ENCODE peak calls at places on chromosomes 12 and 14, in four cellular contexts. M is effector memory CD4-positive, alpha-beta T cell; D is AG04450; B is mucosa of descending colon. F is an unnamed sample.

GRCh38 chr12:32084753-32085152 is 21.9 kb upstream of the BICD1 start:
- DNase-seq in D (no peak), B (no peak), M (no peak), F (no peak)

GRCh38 chr14:87268997-87269396 is 724.0 kb downstream of the GALC start:
- DNase-seq in M (no peak), B (no peak), D (no peak), F (no peak)

GRCh38 chr12:41998451-41998850 is 146.2 kb downstream of the GXYLT1 start:
- DNase-seq in M (no peak), B (no peak), D (no peak), F (no peak)

GRCh38 chr14:26255213-26255612 is 342.6 kb downstream of the NOVA1 start:
- DNase-seq in B (no peak), D (no peak), M (no peak), F (no peak)

GRCh38 chr12:132560421-132560830 is 50.0 kb downstream of the LRCOL1 start:
- DNase-seq in D (no peak), M (no peak), B (no peak), F (no peak)

GRCh38 chr12:6018265-6018664 is 73.2 kb upstream of the ANO2 start:
- DNase-seq in D (no peak), B (no peak), M (no peak), F (no peak)

GRCh38 chr12:10722502-10722904 is 620 bp downstream of the YBX3 start:
- DNase-seq in B (peak), D (peak), M (no peak), F (no peak)

GRCh38 chr12:128637616-128638606 is 185.8 kb downstream of the SLC15A4 start:
- DNase-seq in D (no peak), B (no peak), M (no peak), F (no peak)

GRCh38 chr12:123094349-123095073 is 56.4 kb downstream of the PITPNM2 start:
- DNase-seq in D (peak), B (no peak), M (no peak), F (peak)

GRCh38 chr12:10672231-10672868 is 1.5 kb downstream of the STYK1 start:
- DNase-seq in D (no peak), B (peak), M (no peak), F (no peak)

GRCh38 chr12:101564912-101565311 is 29.9 kb upstream of the MYBPC1 start:
- DNase-seq in M (no peak), D (no peak), B (no peak), F (no peak)

GRCh38 chr14:60514378-60515243 is 5.7 kb downstream of the SIX6 start:
- DNase-seq in D (no peak), B (no peak), M (no peak), F (peak)

GRCh38 chr14:68666899-68667298 is 126.0 kb downstream of the ZFP36L1 start:
- DNase-seq in M (no peak), B (no peak), D (no peak), F (no peak)

GRCh38 chr14:71651228-71651627 is 281.0 kb upstream of the RGS6 start:
- DNase-seq in B (no peak), M (no peak), D (peak), F (no peak)

GRCh38 chr14:24430682-24431568 is 1.2 kb downstream of the KHNYN start:
- DNase-seq in B (peak), M (peak), D (no peak), F (no peak)

GRCh38 chr12:88179436-88180014 is 37.4 kb downstream of the TMTC3 start:
- DNase-seq in D (no peak), M (no peak), B (no peak), F (no peak)

GRCh38 chr12:115375188-115375991 is 691.4 kb upstream of the TBX3 start:
- DNase-seq in B (no peak), M (no peak), D (no peak), F (no peak)

GRCh38 chr12:71955946-71956345 is 17.3 kb downstream of the TPH2 start:
- DNase-seq in B (no peak), M (no peak), D (peak), F (no peak)

GRCh38 chr14:94571950-94572349 is 9.3 kb upstream of the SERPINA5 start:
- DNase-seq in M (no peak), D (no peak), B (no peak), F (no peak)

GRCh38 chr14:103232338-103232808 is 101.7 kb upstream of the EIF5 start:
- DNase-seq in B (peak), M (no peak), D (no peak), F (no peak)

GRCh38 chr14:91509083-91509877 is 830 bp downstream of the PPP4R3A start:
- DNase-seq in M (peak), D (no peak), B (peak), F (no peak)

GRCh38 chr12:7374423-7375144 is 69.4 kb downstream of the CD163L1 start:
- DNase-seq in D (no peak), B (no peak), M (no peak), F (peak)

GRCh38 chr12:38689704-38690103 is 215.7 kb downstream of the CPNE8 start:
- DNase-seq in B (no peak), D (no peak), M (no peak), F (no peak)

GRCh38 chr12:106918746-106919145 is 37.0 kb upstream of the TMEM263 start:
- DNase-seq in B (no peak), M (no peak), D (no peak), F (no peak)

GRCh38 chr12:113226696-113227095 is 5.4 kb downstream of the TPCN1 start:
- DNase-seq in B (no peak), D (no peak), M (no peak), F (no peak)

GRCh38 chr12:118983147-118983824 is 1.9 kb downstream of the SRRM4 start:
- DNase-seq in M (no peak), D (no peak), B (no peak), F (no peak)

GRCh38 chr12:15728118-15728598 is 61.0 kb downstream of the EPS8 start:
- DNase-seq in M (no peak), B (no peak), D (peak), F (no peak)

GRCh38 chr12:18267427-18267826 is 6.1 kb downstream of the PIK3C2G start:
- DNase-seq in B (no peak), M (no peak), D (no peak), F (no peak)

GRCh38 chr12:18261906-18262305 is 588 bp downstream of the PIK3C2G start:
- DNase-seq in B (no peak), D (no peak), M (no peak), F (no peak)

GRCh38 chr12:18262514-18262913 is 1.2 kb downstream of the PIK3C2G start:
- DNase-seq in B (no peak), D (no peak), M (no peak), F (no peak)

GRCh38 chr12:18261273-18261672 is at the start of gene PIK3C2G:
- DNase-seq in M (no peak), B (no peak), D (no peak), F (no peak)

GRCh38 chr12:18264581-18265075 is 3.3 kb downstream of the PIK3C2G start:
- DNase-seq in B (no peak), M (no peak), D (no peak), F (no peak)
- H3K4me3 ChIP-seq in B (no peak), M (no peak), D (no peak), F (no peak)

GRCh38 chr12:117334855-117335587 is 26.4 kb downstream of the NOS1 start:
- DNase-seq in D (no peak), M (no peak), B (no peak), F (no peak)
- H3K4me3 ChIP-seq in D (no peak), M (no peak), B (no peak), F (peak)

GRCh38 chr14:101241807-101242278 is 319.5 kb upstream of the DIO3 start:
- DNase-seq in M (no peak), D (no peak), B (no peak), F (no peak)
- H3K4me3 ChIP-seq in M (no peak), D (no peak), B (no peak), F (no peak)

GRCh38 chr14:35155962-35156361 is 33.6 kb downstream of the PRORP start:
- DNase-seq in M (no peak), B (no peak), D (peak), F (no peak)
- H3K4me3 ChIP-seq in M (no peak), B (no peak), D (no peak), F (no peak)

GRCh38 chr14:88323520-88324199 is 591 bp upstream of the KCNK10 start:
- DNase-seq in M (no peak), B (no peak), D (no peak), F (no peak)

GRCh38 chr14:88323086-88323519 is at the start of gene KCNK10:
- DNase-seq in B (no peak), M (no peak), D (no peak), F (no peak)

GRCh38 chr14:88325883-88326282 is 2.8 kb upstream of the KCNK10 start:
- DNase-seq in D (no peak), M (no peak), B (no peak), F (no peak)

GRCh38 chr14:88321692-88322504 is 1.2 kb downstream of the KCNK10 start:
- DNase-seq in M (no peak), B (no peak), D (no peak), F (no peak)

GRCh38 chr14:88322505-88323085 is 474 bp downstream of the KCNK10 start:
- DNase-seq in D (no peak), M (no peak), B (no peak), F (no peak)
- H3K4me3 ChIP-seq in D (peak), M (no peak), B (no peak), F (peak)

GRCh38 chr12:89225808-89226368 is 126.4 kb downstream of the DUSP6 start:
- DNase-seq in B (no peak), D (peak), M (no peak), F (no peak)

GRCh38 chr12:89227774-89228173 is 124.5 kb downstream of the DUSP6 start:
- DNase-seq in M (no peak), D (no peak), B (no peak), F (no peak)

GRCh38 chr12:89230376-89231101 is 121.8 kb downstream of the DUSP6 start:
- DNase-seq in M (no peak), D (no peak), B (no peak), F (no peak)

GRCh38 chr12:89225401-89225800 is 126.9 kb downstream of the DUSP6 start:
- DNase-seq in B (no peak), M (peak), D (no peak), F (no peak)

GRCh38 chr12:89228466-89228865 is 123.8 kb downstream of the DUSP6 start:
- DNase-seq in D (no peak), B (no peak), M (no peak), F (no peak)
- H3K4me3 ChIP-seq in D (no peak), B (no peak), M (no peak), F (no peak)

GRCh38 chr14:32512348-32512747 is 183.2 kb downstream of the AKAP6 start:
- DNase-seq in B (no peak), D (no peak), M (no peak), F (no peak)

GRCh38 chr14:32510815-32511214 is 181.7 kb downstream of the AKAP6 start:
- DNase-seq in D (no peak), B (no peak), M (no peak), F (no peak)

GRCh38 chr14:32507029-32507984 is 178.2 kb downstream of the AKAP6 start:
- DNase-seq in D (peak), M (no peak), B (no peak), F (no peak)

GRCh38 chr14:32508281-32508680 is 179.2 kb downstream of the AKAP6 start:
- DNase-seq in D (no peak), B (no peak), M (no peak), F (no peak)

DNA sequence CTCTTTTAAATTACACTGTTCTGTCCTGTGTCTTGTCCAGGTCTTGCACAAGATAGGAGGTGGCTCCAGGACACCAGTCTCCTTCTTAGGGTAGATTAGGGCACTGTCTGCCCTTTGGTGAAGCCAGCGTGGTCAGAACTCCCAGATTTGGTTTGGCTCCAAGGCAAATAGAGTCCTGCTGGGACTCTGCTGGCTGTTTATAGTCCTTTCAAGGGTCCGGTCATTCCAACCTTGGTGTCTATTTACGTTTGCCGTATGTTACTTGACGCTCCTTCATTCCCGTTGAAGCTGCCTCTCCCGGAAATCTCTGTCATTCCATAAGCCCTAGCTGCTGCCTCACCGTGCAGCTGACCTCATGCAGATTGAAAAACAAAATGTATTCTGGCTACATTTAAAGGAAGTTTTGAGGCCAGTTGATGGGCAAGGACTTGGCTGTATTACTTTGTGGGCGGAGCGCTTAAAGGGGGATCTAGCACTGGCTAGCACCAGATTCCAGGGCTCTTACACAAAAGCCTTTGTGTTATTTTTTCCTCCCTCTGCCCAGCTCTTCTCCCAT is 180.6 kb downstream of the AKAP6 start:
- DNase-seq in M (no peak), D (peak), B (no peak), F (peak)
- H3K4me3 ChIP-seq in M (no peak), D (peak), B (no peak), F (no peak)

GRCh38 chr12:67141405-67142018 is 127.6 kb upstream of the CAND1 start:
- DNase-seq in D (no peak), B (no peak), M (no peak), F (no peak)
- H3K4me3 ChIP-seq in D (no peak), B (no peak), M (no peak), F (no peak)

DNA sequence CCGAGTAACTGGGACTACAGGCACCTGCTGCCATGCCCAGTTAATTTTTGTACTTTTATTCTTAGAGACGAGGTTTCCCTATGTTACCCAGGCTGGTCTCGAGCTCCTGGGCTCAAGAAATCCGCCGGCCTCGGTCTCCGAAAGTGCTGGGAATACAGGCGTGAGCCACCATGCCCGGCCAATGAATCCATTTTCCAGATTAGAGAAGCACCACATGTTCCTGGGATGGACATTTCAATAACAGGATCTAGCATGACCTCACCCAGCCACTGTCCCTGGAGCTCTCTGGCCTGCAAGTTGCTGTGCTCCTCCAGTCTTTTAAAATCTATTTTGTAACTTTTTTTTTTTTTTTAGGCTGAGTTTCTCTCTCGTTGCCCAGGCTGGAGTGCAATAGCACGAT is 2.2 kb downstream of the GPR132 start:
- DNase-seq in M (no peak), D (no peak), B (peak), F (no peak)
- H3K4me3 ChIP-seq in M (peak), D (no peak), B (no peak), F (no peak)

DNA sequence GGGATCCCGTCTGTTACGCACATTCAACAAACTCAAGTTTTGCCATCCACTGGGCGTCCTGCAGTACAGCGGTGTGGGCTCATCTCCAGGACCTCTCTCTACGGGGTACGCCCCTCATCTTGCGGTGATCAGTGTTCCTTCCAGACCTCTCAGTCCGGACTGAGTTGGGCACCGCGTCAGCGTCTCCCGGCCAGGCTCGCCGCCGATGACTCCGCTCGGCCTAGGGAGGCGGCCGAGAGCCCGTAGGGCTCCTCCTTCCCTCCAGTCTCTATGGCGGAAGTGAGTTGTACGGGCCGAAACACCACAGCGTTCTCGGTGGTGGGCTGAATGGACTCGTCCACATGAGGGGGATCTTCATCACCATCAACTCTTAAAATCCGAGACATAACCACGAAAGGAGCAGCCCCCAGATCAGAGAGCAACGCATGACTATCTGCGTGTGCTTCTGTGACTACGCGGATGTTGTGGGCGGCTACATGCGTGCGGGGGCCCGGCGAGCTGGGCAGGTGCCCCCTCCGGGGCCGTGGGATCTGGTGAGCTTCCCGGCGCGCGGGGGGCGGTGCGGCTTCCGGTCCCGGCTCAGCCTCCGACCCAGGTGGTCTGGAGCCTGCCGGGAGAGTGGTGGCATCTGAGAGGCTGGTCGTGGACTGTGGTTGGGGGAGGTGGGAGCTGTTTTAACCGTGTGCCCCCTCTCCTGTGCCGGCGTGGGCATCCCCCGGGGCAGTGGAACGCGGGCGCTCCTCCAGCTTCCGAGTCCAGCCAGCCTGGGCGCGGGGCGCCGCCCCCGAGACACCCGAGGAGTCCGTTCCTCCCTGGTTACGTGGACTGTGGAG is at the start of gene ATG101:
- DNase-seq in M (peak), B (peak), D (peak), F (peak)
- H3K4me3 ChIP-seq in M (peak), B (peak), D (peak), F (peak)